ENCODE peak calls at places on chromosomes 13 and 19, in five cellular contexts. D is OCI-LY7, B is BE2C, Z is mammary epithelial cell, S is pancreas. J is an unnamed sample.
A peak's percentile ranks its signal among the peaks of the same experiment; 100 is the strongest.

GRCh38 chr13:105543742-105544141 is 991.7 kb downstream of the EFNB2 start:
- DNase-seq in S (no peak), D (no peak), B (no peak), Z (peak; percentile 51), J (peak; percentile 1)

GRCh38 chr13:80132741-80133601 is 208.0 kb downstream of the SPRY2 start:
- DNase-seq in Z (peak; percentile 15), B (peak; percentile 46), D (no peak), S (peak; percentile 68), J (no peak)

GRCh38 chr13:98976338-98976737 is 1.5 kb downstream of the DOCK9 start:
- DNase-seq in Z (no peak), B (no peak), D (no peak), S (no peak), J (no peak)

GRCh38 chr13:79779761-79780160 is 298.8 kb downstream of the NDFIP2 start:
- DNase-seq in S (no peak), B (no peak), Z (peak; percentile 82), D (no peak), J (no peak)

GRCh38 chr13:55403887-55404487 is 1736.7 kb upstream of the PRR20A start:
- DNase-seq in D (no peak), Z (no peak), S (no peak), B (no peak), J (no peak)

GRCh38 chr19:34288381-34288780 is 34.0 kb downstream of the GARRE1 start:
- DNase-seq in Z (no peak), D (no peak), S (no peak), B (no peak), J (peak; percentile 27)

GRCh38 chr19:47729468-47729798 is 15.9 kb upstream of the NOP53 start:
- DNase-seq in S (peak; percentile 91), Z (peak; percentile 95), D (no peak), B (no peak), J (no peak)

GRCh38 chr19:2170219-2170618 is 6.5 kb downstream of the DOT1L start:
- DNase-seq in S (no peak), B (peak; percentile 44), Z (no peak), D (no peak), J (peak; percentile 46)

GRCh38 chr19:18379803-18380747 is 5.9 kb upstream of the GDF15 start:
- DNase-seq in S (peak; percentile 97), Z (peak; percentile 64), B (no peak), D (no peak), J (no peak)

GRCh38 chr19:51808333-51808986 is 13.5 kb downstream of the FPR3 start:
- DNase-seq in D (no peak), S (no peak), Z (peak; percentile 68), B (no peak), J (no peak)

GRCh38 chr13:30806784-30807183 is 71.4 kb downstream of the ALOX5AP start:
- DNase-seq in Z (peak; percentile 51), D (no peak), B (no peak), S (no peak), J (no peak)

GRCh38 chr13:28744091-28744536 is 25.3 kb upstream of the SLC46A3 start:
- DNase-seq in S (no peak), D (no peak), B (no peak), Z (no peak), J (no peak)

GRCh38 chr19:30649934-30650614 is 277.9 kb downstream of the ZNF536 start:
- DNase-seq in B (peak; percentile 59), D (peak; percentile 58), Z (peak; percentile 33), S (peak; percentile 45), J (peak; percentile 56)

GRCh38 chr13:91699863-91700262 is 301.4 kb downstream of the GPC5 start:
- DNase-seq in D (no peak), S (no peak), Z (no peak), B (no peak), J (no peak)

GRCh38 chr13:79349011-79349410 is 57.0 kb downstream of the RBM26 start:
- DNase-seq in B (no peak), S (no peak), D (no peak), Z (no peak), J (no peak)

GRCh38 chr13:46535822-46536221 is 17.1 kb upstream of the LRCH1 start:
- DNase-seq in B (no peak), D (no peak), Z (no peak), S (no peak), J (no peak)

GRCh38 chr13:19060311-19061002 is 121.2 kb downstream of the TUBA3C start:
- DNase-seq in S (no peak), B (no peak), D (no peak), Z (no peak), J (no peak)

GRCh38 chr13:70203661-70204229 is 95.5 kb upstream of the KLHL1 start:
- DNase-seq in B (peak; percentile 28), S (no peak), D (peak; percentile 59), Z (no peak), J (no peak)

GRCh38 chr19:1360818-1361461 is 22.8 kb upstream of the NDUFS7 start:
- DNase-seq in Z (peak; percentile 26), S (peak; percentile 55), B (peak; percentile 97), D (no peak), J (no peak)

GRCh38 chr13:50081106-50081898 is 66.1 kb downstream of the KCNRG start:
- DNase-seq in D (peak; percentile 58), Z (no peak), S (peak; percentile 26), B (peak; percentile 71), J (peak; percentile 63)
- TF ChIP-seq CTCF in D (peak; percentile 63), Z (peak; percentile 11), S (no peak), B (peak; percentile 34), J (no peak)

DNA sequence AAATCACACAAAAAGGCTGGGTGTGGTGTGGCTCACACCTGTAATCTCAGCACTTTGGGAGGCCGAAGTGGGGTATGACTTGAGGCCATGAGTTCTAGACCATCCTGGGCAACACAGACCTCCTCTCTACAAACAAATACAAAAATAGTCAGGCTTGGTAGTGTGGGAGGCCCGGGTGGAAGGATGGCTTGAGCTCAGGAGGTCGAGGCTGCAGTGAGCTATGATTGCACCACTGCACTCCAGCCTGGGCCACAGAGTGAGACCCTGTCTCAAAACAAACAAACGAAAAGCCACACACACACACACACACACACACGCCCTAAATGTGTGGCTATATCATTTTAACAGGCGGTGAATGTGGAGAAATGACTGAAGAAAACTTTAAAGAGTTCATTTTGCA is 904 bp upstream of the ZNF557 start:
- DNase-seq in B (no peak), Z (no peak), S (no peak), D (no peak), J (no peak)
- H3K4me3 ChIP-seq in B (peak overlapping the region; percentile 3), Z (no peak overlapping the region), S (no peak overlapping the region), D (peak overlapping the region; percentile 94), J (no peak overlapping the region)

GRCh38 chr13:113119166-113119821 is 3.3 kb upstream of the F10 start:
- DNase-seq in S (no peak), B (no peak), D (no peak), Z (no peak), J (no peak)

GRCh38 chr13:113121183-113121927 is 1.2 kb upstream of the F10 start:
- DNase-seq in D (no peak), S (no peak), B (no peak), Z (no peak), J (no peak)

GRCh38 chr13:113118328-113119021 is 4.1 kb upstream of the F10 start:
- DNase-seq in S (no peak), B (no peak), D (no peak), Z (no peak), J (no peak)

GRCh38 chr13:113120300-113121182 is 2.1 kb upstream of the F10 start:
- DNase-seq in D (no peak), B (no peak), Z (no peak), S (no peak), J (no peak)

GRCh38 chr13:113119822-113120189 is 2.8 kb upstream of the F10 start:
- DNase-seq in B (no peak), S (no peak), Z (no peak), D (no peak), J (no peak)
- TF ChIP-seq CTCF in B (no peak), S (no peak), Z (no peak), D (no peak), J (no peak)

DNA sequence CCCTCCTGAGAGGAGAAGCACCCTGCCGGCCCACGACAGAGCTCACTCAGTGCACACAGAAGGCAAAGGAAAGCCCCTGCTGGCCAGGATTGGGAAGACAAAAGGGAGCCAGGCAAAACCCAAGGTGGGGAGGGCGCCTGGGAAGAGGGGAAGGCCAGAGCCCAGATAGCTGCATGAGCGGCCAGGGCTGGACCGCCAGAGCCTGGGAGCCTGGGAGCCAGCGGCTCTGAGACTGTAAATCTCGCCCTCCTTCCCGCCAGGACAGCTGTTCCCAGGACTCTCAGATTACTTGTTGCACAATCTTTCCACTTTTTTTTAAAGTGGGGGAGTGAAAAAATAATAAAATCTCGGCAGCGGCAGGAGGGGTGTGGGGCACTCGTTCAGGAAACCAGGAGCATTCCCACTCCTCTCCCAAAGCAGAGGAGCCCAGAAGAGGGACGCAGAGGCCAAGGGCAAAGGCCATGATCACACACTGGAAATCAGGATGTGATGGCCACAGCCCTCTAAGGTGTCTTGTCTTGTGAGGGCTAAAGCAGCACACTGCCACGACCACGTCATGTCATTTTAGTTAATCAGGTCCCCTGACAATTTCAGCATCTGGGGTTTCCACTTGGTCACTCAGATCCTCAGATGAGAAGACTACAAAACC is 19.6 kb upstream of the EPHX3 start:
- DNase-seq in D (no peak), S (peak; percentile 53), B (peak; percentile 72), Z (peak; percentile 61), J (no peak)
- H3K4me3 ChIP-seq in D (no peak overlapping the region), S (no peak overlapping the region), B (no peak overlapping the region), Z (no peak overlapping the region), J (no peak overlapping the region)

DNA sequence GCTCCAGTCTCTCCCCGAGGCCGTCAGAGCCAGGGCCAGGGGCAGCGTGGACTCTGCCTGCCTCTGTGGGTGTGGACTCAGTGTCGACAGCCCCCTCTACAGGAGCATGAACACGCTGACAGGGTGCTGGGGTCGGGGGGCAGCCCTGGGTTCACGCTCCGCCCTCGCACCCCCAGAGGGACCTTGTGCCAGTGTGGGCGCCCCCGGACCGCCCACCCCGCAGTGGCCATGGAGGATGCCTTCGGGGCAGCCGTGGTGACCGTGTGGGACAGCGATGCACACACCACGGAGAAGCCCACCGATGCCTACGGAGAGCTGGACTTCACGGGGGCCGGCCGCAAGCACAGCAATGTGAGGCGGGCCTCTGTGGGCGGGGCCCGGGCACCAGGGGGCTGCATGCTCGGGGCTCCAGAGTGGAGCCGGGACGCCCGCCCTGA is 8.3 kb downstream of the TRPM4 start:
- DNase-seq in D (no peak), S (no peak), B (no peak), Z (no peak), J (no peak)
- TF ChIP-seq CTCF in D (no peak), S (no peak), B (peak; percentile 11), Z (no peak), J (no peak)